ENCODE peak calls at places on chromosome 2, in ten cellular contexts. L, T, B, W, X, C, D, V, Z and Q are unnamed samples.
A peak's percentile ranks its signal among the peaks of the same experiment; 100 is the strongest.

GRCh38 chr2:100820346-100821254 is 661 bp downstream of the NPAS2 start:
- DNase-seq in L (no peak), T (no peak), B (no peak), W (no peak), X (no peak), C (no peak), D (no peak), V (peak; percentile 42), Z (no peak), Q (no peak)

GRCh38 chr2:180776924-180777323 is 203.5 kb upstream of the UBE2E3 start:
- DNase-seq in L (no peak), T (no peak), B (no peak), W (no peak), X (no peak), C (no peak), D (no peak), V (no peak), Z (no peak), Q (no peak)

GRCh38 chr2:232473467-232473890 is 14.2 kb downstream of the ECEL1 start:
- DNase-seq in L (no peak), T (no peak), B (no peak), W (no peak), X (no peak), C (peak; percentile 8), D (no peak), V (no peak), Z (no peak), Q (no peak)

GRCh38 chr2:206881708-206882335 is 57.5 kb upstream of the CPO start:
- DNase-seq in L (no peak), T (no peak), B (no peak), W (no peak), X (no peak), C (no peak), D (no peak), V (no peak), Z (no peak), Q (no peak)

GRCh38 chr2:38407111-38407682 is 30.1 kb upstream of the ATL2 start:
- DNase-seq in L (peak; percentile 75), T (no peak), B (no peak), W (peak; percentile 14), X (no peak), C (no peak), D (peak; percentile 33), V (peak; percentile 38), Z (peak; percentile 72), Q (no peak)

GRCh38 chr2:111068435-111069058 is 52.2 kb upstream of the BCL2L11 start:
- DNase-seq in L (peak; percentile 65), T (no peak), B (no peak), W (no peak), X (no peak), C (no peak), D (no peak), V (no peak), Z (no peak), Q (no peak)

GRCh38 chr2:234708091-234708683 is 211.3 kb upstream of the ARL4C start:
- DNase-seq in L (no peak), T (no peak), B (no peak), W (no peak), X (no peak), C (no peak), D (no peak), V (no peak), Z (no peak), Q (no peak)

GRCh38 chr2:54955674-54956391 is 94.4 kb downstream of the RTN4 start:
- DNase-seq in L (peak; percentile 80), T (no peak), B (no peak), W (no peak), X (no peak), C (peak; percentile 90), D (no peak), V (no peak), Z (no peak), Q (no peak)

GRCh38 chr2:3626817-3627499 is 31.0 kb upstream of the ALLC start:
- DNase-seq in L (no peak), T (no peak), B (no peak), W (no peak), X (no peak), C (no peak), D (no peak), V (no peak), Z (peak; percentile 59), Q (no peak)

GRCh38 chr2:54634564-54635511 is 88.6 kb upstream of the EML6 start:
- DNase-seq in L (no peak), T (peak; percentile 21), B (peak; percentile 52), W (peak; percentile 46), X (peak; percentile 31), C (no peak), D (peak; percentile 87), V (peak; percentile 46), Z (no peak), Q (no peak)

GRCh38 chr2:160490760-160491367 is 2.7 kb downstream of the RBMS1 start:
- DNase-seq in L (no peak), T (no peak), B (no peak), W (no peak), X (no peak), C (no peak), D (no peak), V (no peak), Z (no peak), Q (no peak)

GRCh38 chr2:160493227-160494028 is at the start of gene RBMS1:
- DNase-seq in L (peak; percentile 77), T (no peak), B (peak; percentile 22), W (no peak), X (peak; percentile 9), C (peak; percentile 4), D (peak; percentile 74), V (peak; percentile 57), Z (peak; percentile 89), Q (no peak)

GRCh38 chr2:160491922-160492371 is 1.7 kb downstream of the RBMS1 start:
- DNase-seq in L (no peak), T (no peak), B (no peak), W (peak; percentile 38), X (no peak), C (no peak), D (no peak), V (no peak), Z (no peak), Q (no peak)

GRCh38 chr2:160494243-160494642 is 636 bp upstream of the RBMS1 start:
- DNase-seq in L (no peak), T (no peak), B (no peak), W (no peak), X (no peak), C (no peak), D (no peak), V (no peak), Z (no peak), Q (no peak)

DNA sequence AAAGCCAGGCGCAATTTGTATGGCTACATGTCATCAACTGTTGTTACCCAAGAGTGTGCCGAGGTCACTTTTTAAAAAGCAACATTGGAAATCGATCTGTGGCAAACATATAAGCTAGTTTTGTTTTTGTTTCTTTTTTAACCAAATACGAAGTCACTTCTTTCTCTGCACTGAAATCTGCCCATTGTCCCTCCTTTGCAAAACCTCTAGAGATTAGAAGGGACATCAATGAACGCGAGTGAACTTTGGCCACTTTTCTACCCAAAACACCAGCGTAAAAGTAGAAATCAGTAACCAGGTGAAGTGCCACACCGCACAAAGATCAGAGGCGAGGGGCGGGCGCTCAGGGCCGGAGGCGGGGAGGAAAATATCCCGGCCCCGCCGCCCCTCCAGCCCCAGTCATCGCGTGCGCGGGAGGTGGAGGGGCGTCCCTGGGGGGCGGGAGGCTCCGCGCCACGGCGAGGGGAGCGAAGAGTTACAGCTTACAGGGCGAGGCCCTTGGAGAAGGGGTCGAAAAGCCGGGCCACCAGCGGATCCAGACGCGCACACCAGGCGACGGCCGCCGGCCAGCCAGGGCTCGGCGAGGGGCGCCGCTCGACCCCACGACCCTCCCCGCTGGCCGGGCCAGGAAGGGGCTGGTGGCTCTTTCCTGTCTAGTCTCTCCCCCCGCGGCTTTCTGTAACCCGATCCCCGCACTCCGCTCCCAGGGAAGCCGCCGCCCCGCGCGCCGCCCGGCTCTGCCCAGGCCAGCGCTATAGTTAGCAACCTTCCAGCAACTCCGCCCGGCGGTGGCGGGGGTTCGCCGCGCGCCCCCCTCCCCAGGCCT is 993 bp downstream of the RBMS1 start:
- DNase-seq in L (peak; percentile 65), T (no peak), B (peak; percentile 61), W (peak; percentile 55), X (peak; percentile 12), C (peak; percentile 20), D (peak; percentile 84), V (peak; percentile 76), Z (peak; percentile 86), Q (no peak)
- TF ChIP-seq POLR2A in L (peak; percentile 17), T (peak; percentile 74), B (peak; percentile 21), W (no peak), X (no peak), C (no peak), D (no peak), V (peak; percentile 56), Z (no peak), Q (peak; percentile 58)

GRCh38 chr2:171160630-171161424 is at the start of gene TLK1:
- DNase-seq in L (peak; percentile 91), T (no peak), B (peak; percentile 71), W (peak; percentile 59), X (peak; percentile 58), C (peak; percentile 91), D (peak; percentile 72), V (peak; percentile 86), Z (peak; percentile 96), Q (peak; percentile 7)
- TF ChIP-seq POLR2A in L (peak; percentile 61), T (no peak), B (peak; percentile 90), W (peak; percentile 27), X (peak; percentile 69), C (peak; percentile 65), D (peak; percentile 24), V (peak; percentile 72), Z (no peak), Q (peak; percentile 76)

GRCh38 chr2:24926602-24927252 is 6.7 kb upstream of the ADCY3 start:
- DNase-seq in L (peak; percentile 16), T (no peak), B (peak; percentile 59), W (peak; percentile 78), X (peak; percentile 39), C (no peak), D (peak; percentile 60), V (no peak), Z (peak; percentile 81), Q (no peak)
- TF ChIP-seq POLR2A in L (no peak), T (no peak), B (no peak), W (no peak), X (no peak), C (no peak), D (no peak), V (no peak), Z (no peak), Q (no peak)

DNA sequence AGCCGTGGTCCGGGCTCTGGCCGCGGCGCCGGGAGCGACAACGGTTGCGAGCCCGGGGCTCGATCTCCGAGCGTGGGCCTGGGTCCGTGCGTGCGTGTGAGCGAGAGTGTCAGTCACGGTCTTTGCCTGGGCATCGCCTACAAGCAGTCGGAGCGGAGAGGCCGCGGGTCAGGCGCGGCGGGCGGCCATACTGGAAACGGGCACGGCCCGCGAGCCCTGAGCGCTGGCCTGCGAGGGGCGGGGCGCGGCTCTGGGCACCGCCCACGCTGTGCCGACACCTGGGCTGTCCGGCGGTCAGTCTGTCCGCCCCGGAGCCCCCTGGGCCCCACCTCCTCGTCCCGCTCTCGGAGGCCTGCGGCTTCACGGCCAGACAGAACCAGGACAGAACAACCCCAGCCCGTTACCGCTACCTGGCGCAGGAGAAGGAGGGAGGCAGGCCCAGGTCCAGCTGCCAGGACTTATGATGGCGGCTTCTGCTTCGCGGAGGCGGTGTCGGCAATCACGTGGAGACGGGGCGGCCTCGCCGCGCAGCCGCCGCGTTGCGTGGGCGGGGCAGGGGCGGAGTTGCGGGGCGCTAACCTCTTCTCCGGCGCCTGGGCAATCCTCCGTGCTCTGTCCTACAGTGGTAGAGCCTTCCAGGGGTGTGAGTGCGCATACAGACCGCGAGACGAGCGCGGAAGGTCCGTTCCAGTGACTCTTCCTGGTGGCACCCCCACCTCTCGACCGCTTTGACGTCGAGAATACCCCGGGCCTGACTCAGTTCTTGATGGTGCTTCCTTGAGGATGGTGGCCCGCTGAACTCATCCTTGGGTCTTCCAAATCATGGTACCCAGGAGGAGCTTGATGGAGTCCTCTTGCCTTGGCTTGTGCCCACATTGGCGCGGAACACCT is at the start of gene TMEM131:
- DNase-seq in L (peak; percentile 98), T (peak; percentile 82), B (peak; percentile 88), W (peak; percentile 82), X (peak; percentile 81), C (peak; percentile 95), D (peak; percentile 95), V (peak; percentile 96), Z (peak; percentile 98), Q (peak; percentile 79)
- TF ChIP-seq POLR2A in L (peak; percentile 42), T (no peak), B (peak; percentile 68), W (peak; percentile 65), X (peak; percentile 48), C (peak; percentile 73), D (peak; percentile 62), V (peak; percentile 83), Z (no peak), Q (peak; percentile 88)